ENCODE peak calls at places on chromosomes 7 and 10, in five cellular contexts. One of them, this sample, is unnamed.

GRCh38 chr10:12638103-12638502 is 288.8 kb downstream of the CAMK1D start:
- DNase-seq in H9: no peak
- DNase-seq in IMR-90: peak; percentile 31
- DNase-seq in mesenchymal stem cell: peak; percentile 30
- DNase-seq in neuronal stem cell: no peak
- DNase-seq in this sample: no peak

GRCh38 chr7:22696672-22697071 is 30.3 kb upstream of the IL6 start:
- DNase-seq in H9: no peak
- DNase-seq in IMR-90: peak; percentile 36
- DNase-seq in mesenchymal stem cell: peak; percentile 50
- DNase-seq in neuronal stem cell: no peak
- DNase-seq in this sample: no peak

GRCh38 chr7:149776305-149776704 is 2.9 kb upstream of the ZNF467 start:
- DNase-seq in H9: no peak
- DNase-seq in IMR-90: peak; percentile 15
- DNase-seq in mesenchymal stem cell: no peak
- DNase-seq in neuronal stem cell: no peak
- DNase-seq in this sample: no peak

GRCh38 chr10:119686465-119687191 is 35.4 kb downstream of the BAG3 start:
- DNase-seq in H9: peak; percentile 86
- DNase-seq in IMR-90: peak; percentile 89
- DNase-seq in mesenchymal stem cell: peak; percentile 82
- DNase-seq in neuronal stem cell: peak; percentile 74
- DNase-seq in this sample: peak; percentile 86

GRCh38 chr7:70093496-70093895 is 495.2 kb downstream of the AUTS2 start:
- DNase-seq in H9: no peak
- DNase-seq in IMR-90: no peak
- DNase-seq in mesenchymal stem cell: no peak
- DNase-seq in neuronal stem cell: no peak
- DNase-seq in this sample: no peak

GRCh38 chr7:24869572-24869971 is 110.4 kb downstream of the OSBPL3 start:
- DNase-seq in H9: no peak
- DNase-seq in IMR-90: no peak
- DNase-seq in mesenchymal stem cell: no peak
- DNase-seq in neuronal stem cell: no peak
- DNase-seq in this sample: no peak

GRCh38 chr10:126898460-126898859 is 6.8 kb upstream of the DOCK1 start:
- DNase-seq in H9: no peak
- DNase-seq in IMR-90: no peak
- DNase-seq in mesenchymal stem cell: no peak
- DNase-seq in neuronal stem cell: no peak
- DNase-seq in this sample: no peak

GRCh38 chr10:6365384-6365783 is 162.7 kb downstream of the PFKFB3 start:
- DNase-seq in H9: no peak
- DNase-seq in IMR-90: no peak
- DNase-seq in mesenchymal stem cell: no peak
- DNase-seq in neuronal stem cell: no peak
- DNase-seq in this sample: no peak

GRCh38 chr10:777913-778479 is 88.5 kb upstream of the DIP2C start:
- DNase-seq in H9: no peak
- DNase-seq in IMR-90: no peak
- DNase-seq in mesenchymal stem cell: no peak
- DNase-seq in neuronal stem cell: no peak
- DNase-seq in this sample: no peak

GRCh38 chr7:66609176-66609575 is 19.5 kb upstream of the KCTD7 start:
- DNase-seq in H9: no peak
- DNase-seq in IMR-90: no peak
- DNase-seq in mesenchymal stem cell: peak; percentile 32
- DNase-seq in neuronal stem cell: no peak
- DNase-seq in this sample: no peak

DNA sequence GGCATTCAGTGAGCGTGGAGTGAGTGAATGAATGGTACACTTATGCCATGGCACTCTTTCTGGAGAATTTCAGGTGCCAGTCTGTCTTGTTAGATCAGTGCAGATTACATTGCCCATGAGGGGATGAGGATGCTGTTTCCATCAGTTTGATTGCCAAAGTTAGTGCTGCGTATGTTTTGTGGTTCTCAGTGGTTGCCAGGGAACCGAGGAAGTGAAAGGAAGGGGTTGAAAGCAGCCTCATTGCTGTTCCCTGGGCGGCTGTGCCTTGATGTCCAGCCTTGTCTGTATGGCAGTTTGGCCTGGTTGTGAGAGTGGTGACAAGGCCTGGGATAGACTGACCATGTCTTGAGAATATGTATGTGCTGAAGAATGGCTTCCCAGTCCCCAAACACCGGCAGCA is 30.2 kb downstream of the WBP1L start:
- DNase-seq in H9: no peak
- DNase-seq in IMR-90: peak; percentile 23
- DNase-seq in mesenchymal stem cell: peak; percentile 81
- DNase-seq in neuronal stem cell: no peak
- DNase-seq in this sample: no peak
- H4K91ac ChIP-seq in H9: no peak overlapping the region
- H4K91ac ChIP-seq in IMR-90: no peak overlapping the region
- H4K91ac ChIP-seq in mesenchymal stem cell: peak overlapping the region; percentile 87
- H4K91ac ChIP-seq in neuronal stem cell: no peak overlapping the region
- H4K91ac ChIP-seq in this sample: no peak overlapping the region

GRCh38 chr10:131092416-131092815 is 219.1 kb downstream of the TCERG1L start:
- DNase-seq in H9: no peak
- DNase-seq in IMR-90: no peak
- DNase-seq in mesenchymal stem cell: no peak
- DNase-seq in neuronal stem cell: no peak
- DNase-seq in this sample: no peak

GRCh38 chr10:131094406-131095108 is 217.0 kb downstream of the TCERG1L start:
- DNase-seq in H9: peak; percentile 68
- DNase-seq in IMR-90: no peak
- DNase-seq in mesenchymal stem cell: no peak
- DNase-seq in neuronal stem cell: no peak
- DNase-seq in this sample: no peak

GRCh38 chr10:131093795-131094366 is 217.6 kb downstream of the TCERG1L start:
- DNase-seq in H9: no peak
- DNase-seq in IMR-90: no peak
- DNase-seq in mesenchymal stem cell: no peak
- DNase-seq in neuronal stem cell: no peak
- DNase-seq in this sample: no peak

GRCh38 chr10:131092876-131093275 is 218.6 kb downstream of the TCERG1L start:
- DNase-seq in H9: no peak
- DNase-seq in IMR-90: no peak
- DNase-seq in mesenchymal stem cell: no peak
- DNase-seq in neuronal stem cell: no peak
- DNase-seq in this sample: no peak

DNA sequence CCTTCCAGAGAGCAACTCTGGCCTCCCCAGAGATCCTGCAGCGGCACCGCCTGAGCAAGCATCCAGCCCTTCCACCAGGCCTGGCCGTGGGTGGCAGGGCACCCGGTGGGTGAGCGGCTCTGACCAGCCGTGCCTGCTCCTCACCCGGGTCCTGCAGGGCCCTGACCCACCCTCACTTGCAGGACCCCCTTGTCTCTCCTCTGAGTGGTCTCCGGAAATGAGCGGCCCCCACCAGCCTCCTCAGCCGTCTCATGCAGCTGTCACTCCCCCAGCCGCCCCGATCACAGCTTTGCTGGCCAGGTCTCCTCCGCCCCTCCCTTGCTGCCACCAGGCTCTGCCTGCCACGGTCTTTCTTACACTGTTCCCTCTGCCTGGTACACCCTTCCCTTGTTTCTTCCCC is 218.2 kb downstream of the TCERG1L start:
- DNase-seq in H9: no peak
- DNase-seq in IMR-90: no peak
- DNase-seq in mesenchymal stem cell: no peak
- DNase-seq in neuronal stem cell: no peak
- DNase-seq in this sample: no peak
- H4K91ac ChIP-seq in H9: peak overlapping the region; percentile 46
- H4K91ac ChIP-seq in IMR-90: no peak overlapping the region
- H4K91ac ChIP-seq in mesenchymal stem cell: no peak overlapping the region
- H4K91ac ChIP-seq in neuronal stem cell: peak overlapping the region; percentile 64
- H4K91ac ChIP-seq in this sample: peak overlapping the region; percentile 96

GRCh38 chr7:74094224-74095095 is 10.9 kb downstream of the LIMK1 start:
- DNase-seq in H9: peak; percentile 85
- DNase-seq in IMR-90: peak; percentile 95
- DNase-seq in mesenchymal stem cell: peak; percentile 97
- DNase-seq in neuronal stem cell: peak; percentile 54
- DNase-seq in this sample: peak; percentile 87
- H4K91ac ChIP-seq in H9: no peak overlapping the region
- H4K91ac ChIP-seq in IMR-90: peak overlapping the region; percentile 94
- H4K91ac ChIP-seq in mesenchymal stem cell: peak overlapping the region; percentile 99
- H4K91ac ChIP-seq in neuronal stem cell: no peak overlapping the region
- H4K91ac ChIP-seq in this sample: peak overlapping the region; percentile 50

GRCh38 chr10:43820663-43821062 is 172.0 kb upstream of the ZNF32 start:
- DNase-seq in H9: no peak
- DNase-seq in IMR-90: no peak
- DNase-seq in mesenchymal stem cell: no peak
- DNase-seq in neuronal stem cell: no peak
- DNase-seq in this sample: no peak

GRCh38 chr10:43817368-43817767 is 168.7 kb upstream of the ZNF32 start:
- DNase-seq in H9: no peak
- DNase-seq in IMR-90: peak; percentile 89
- DNase-seq in mesenchymal stem cell: peak; percentile 83
- DNase-seq in neuronal stem cell: no peak
- DNase-seq in this sample: no peak

GRCh38 chr10:43819464-43820225 is 171.0 kb upstream of the ZNF32 start:
- DNase-seq in H9: no peak
- DNase-seq in IMR-90: no peak
- DNase-seq in mesenchymal stem cell: no peak
- DNase-seq in neuronal stem cell: peak; percentile 20
- DNase-seq in this sample: no peak

GRCh38 chr10:43816351-43817321 is 168.0 kb upstream of the ZNF32 start:
- DNase-seq in H9: no peak
- DNase-seq in IMR-90: peak; percentile 72
- DNase-seq in mesenchymal stem cell: peak; percentile 95
- DNase-seq in neuronal stem cell: no peak
- DNase-seq in this sample: no peak

GRCh38 chr10:43818687-43819086 is 170.0 kb upstream of the ZNF32 start:
- DNase-seq in H9: no peak
- DNase-seq in IMR-90: no peak
- DNase-seq in mesenchymal stem cell: no peak
- DNase-seq in neuronal stem cell: no peak
- DNase-seq in this sample: no peak
- H4K91ac ChIP-seq in H9: no peak overlapping the region
- H4K91ac ChIP-seq in IMR-90: peak overlapping the region; percentile 40
- H4K91ac ChIP-seq in mesenchymal stem cell: peak overlapping the region; percentile 77
- H4K91ac ChIP-seq in neuronal stem cell: no peak overlapping the region
- H4K91ac ChIP-seq in this sample: no peak overlapping the region

DNA sequence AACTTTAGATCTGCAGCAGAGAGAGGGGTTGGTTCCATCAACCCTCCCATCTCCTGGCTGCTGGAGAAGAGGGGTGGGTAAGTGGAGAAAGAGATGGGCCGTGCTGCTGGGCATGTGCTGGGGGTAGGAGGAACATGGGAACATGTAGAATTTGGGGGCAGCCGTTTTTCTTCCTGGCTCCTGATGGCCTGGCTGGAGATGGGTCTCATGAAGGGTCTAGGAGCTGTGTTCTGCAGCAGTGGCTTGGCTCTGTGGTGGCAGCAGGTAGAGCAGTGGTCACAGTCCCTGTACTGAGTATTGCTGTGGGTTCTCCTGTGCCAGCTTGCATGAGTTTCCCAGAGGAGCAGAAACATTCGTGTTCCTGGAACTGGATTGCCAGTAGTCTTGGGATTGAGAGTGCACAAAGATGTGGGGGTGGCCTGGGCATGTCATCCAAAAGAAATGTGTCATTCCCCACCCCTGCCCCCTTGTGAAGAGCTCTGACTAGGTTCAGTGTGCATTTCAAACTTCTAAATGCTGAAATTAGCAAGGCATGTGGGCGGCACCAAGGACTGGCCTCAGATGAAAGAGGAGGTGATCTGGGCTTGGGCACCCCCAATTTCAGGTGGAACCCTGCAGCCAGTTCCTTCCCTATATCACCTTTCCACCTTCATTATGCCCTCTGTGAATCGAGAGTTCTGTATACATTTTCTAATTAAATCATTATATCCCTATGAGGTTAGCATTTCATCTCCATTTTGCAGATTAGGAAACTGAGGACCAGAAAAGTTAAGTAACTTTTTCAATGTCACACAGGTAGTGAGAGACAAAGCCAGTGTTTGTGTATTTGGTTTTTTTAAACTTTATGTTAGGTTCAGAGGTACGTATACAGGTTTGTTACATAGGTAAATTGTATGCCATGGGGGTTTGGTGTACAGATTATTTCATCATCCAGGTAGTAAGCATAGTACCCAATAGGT is 2.1 kb downstream of the CHST3 start:
- DNase-seq in H9: no peak
- DNase-seq in IMR-90: peak; percentile 65
- DNase-seq in mesenchymal stem cell: peak; percentile 52
- DNase-seq in neuronal stem cell: no peak
- DNase-seq in this sample: no peak
- H4K91ac ChIP-seq in H9: no peak overlapping the region
- H4K91ac ChIP-seq in IMR-90: peak overlapping the region; percentile 81
- H4K91ac ChIP-seq in mesenchymal stem cell: no peak overlapping the region
- H4K91ac ChIP-seq in neuronal stem cell: no peak overlapping the region
- H4K91ac ChIP-seq in this sample: no peak overlapping the region